ENCODE peak calls at places on chromosome 1, in nine cellular contexts. W is GM06990; L is A549; R is neuronal stem cell; O is cardiac fibroblast; E is adrenal gland; B is thoracic aorta; H is CD8-positive, alpha-beta T cell; X is K562. I is an unnamed sample.

GRCh38 chr1:91282695-91283420 is 121.8 kb downstream of the HFM1 start:
- DNase-seq in W (no peak), L (peak; percentile 43), R (peak; percentile 69), O (peak; percentile 88), E (peak; percentile 76), B (no peak), H (peak; percentile 35), X (peak; percentile 79), I (peak; percentile 90)

GRCh38 chr1:145916745-145917144 is 1.8 kb downstream of the PEX11B start:
- DNase-seq in W (no peak), L (no peak), R (no peak), O (no peak), E (no peak), B (no peak), H (no peak), X (peak; percentile 33), I (peak; percentile 13)

GRCh38 chr1:24108334-24109165 is 3.4 kb downstream of the MYOM3 start:
- DNase-seq in W (no peak), L (peak; percentile 63), R (no peak), O (peak; percentile 76), E (peak; percentile 51), B (no peak), H (no peak), X (peak; percentile 28), I (peak; percentile 54)

GRCh38 chr1:34850382-34850781 is 9.2 kb downstream of the SMIM12 start:
- DNase-seq in W (no peak), L (no peak), R (no peak), O (no peak), E (no peak), B (no peak), H (no peak), X (no peak), I (no peak)

GRCh38 chr1:51305371-51305823 is 25.0 kb downstream of the TTC39A start:
- DNase-seq in W (no peak), L (peak; percentile 20), R (no peak), O (no peak), E (no peak), B (no peak), H (no peak), X (no peak), I (no peak)

GRCh38 chr1:167499657-167500056 is 18.7 kb downstream of the CD247 start:
- DNase-seq in W (peak; percentile 52), L (no peak), R (no peak), O (no peak), E (no peak), B (no peak), H (no peak), X (no peak), I (no peak)

GRCh38 chr1:206020393-206021007 is 3.2 kb downstream of the CTSE start:
- DNase-seq in W (no peak), L (no peak), R (no peak), O (no peak), E (no peak), B (no peak), H (no peak), X (no peak), I (no peak)

GRCh38 chr1:41576206-41576605 is 91.7 kb upstream of the EDN2 start:
- DNase-seq in W (no peak), L (no peak), R (no peak), O (no peak), E (no peak), B (no peak), H (no peak), X (no peak), I (no peak)

GRCh38 chr1:41776896-41777431 is 141.8 kb downstream of the HIVEP3 start:
- DNase-seq in W (no peak), L (no peak), R (no peak), O (no peak), E (no peak), B (no peak), H (no peak), X (no peak), I (no peak)

GRCh38 chr1:110171134-110171733 is 20.9 kb downstream of the SLC6A17 start:
- DNase-seq in W (no peak), L (no peak), R (no peak), O (no peak), E (no peak), B (no peak), H (no peak), X (no peak), I (peak; percentile 40)

GRCh38 chr1:204032642-204033235 is 40.2 kb upstream of the SOX13 start:
- DNase-seq in W (no peak), L (no peak), R (no peak), O (no peak), E (no peak), B (no peak), H (no peak), X (no peak), I (no peak)

GRCh38 chr1:230232352-230232751 is 165.3 kb downstream of the GALNT2 start:
- DNase-seq in W (no peak), L (no peak), R (no peak), O (peak; percentile 57), E (no peak), B (no peak), H (no peak), X (no peak), I (peak; percentile 25)

GRCh38 chr1:36115931-36116330 is 9.1 kb downstream of the COL8A2 start:
- DNase-seq in W (no peak), L (no peak), R (no peak), O (peak; percentile 42), E (no peak), B (no peak), H (no peak), X (no peak), I (peak; percentile 73)

GRCh38 chr1:231171623-231172197 is 9.9 kb downstream of the TRIM67 start:
- DNase-seq in W (no peak), L (no peak), R (no peak), O (no peak), E (no peak), B (no peak), H (no peak), X (no peak), I (peak; percentile 71)

GRCh38 chr1:119653839-119654170 is 5.7 kb upstream of the ZNF697 start:
- DNase-seq in W (no peak), L (no peak), R (no peak), O (peak; percentile 75), E (no peak), B (no peak), H (no peak), X (no peak), I (peak; percentile 68)

GRCh38 chr1:12472798-12473551 is 145.0 kb downstream of the DHRS3 start:
- DNase-seq in W (peak; percentile 32), L (no peak), R (no peak), O (no peak), E (no peak), B (no peak), H (peak; percentile 72), X (peak; percentile 81), I (no peak)

GRCh38 chr1:205440121-205440475 is 15.7 kb downstream of the BLACAT1 start:
- DNase-seq in W (no peak), L (no peak), R (no peak), O (no peak), E (no peak), B (no peak), H (no peak), X (no peak), I (no peak)

GRCh38 chr1:150148834-150149489 is 754 bp upstream of the PLEKHO1 start:
- DNase-seq in W (no peak), L (no peak), R (no peak), O (no peak), E (no peak), B (no peak), H (no peak), X (no peak), I (peak; percentile 20)

GRCh38 chr1:33342041-33342723 is 21.3 kb upstream of the A3GALT2 start:
- DNase-seq in W (peak; percentile 31), L (peak; percentile 56), R (peak; percentile 77), O (peak; percentile 98), E (peak; percentile 60), B (no peak), H (no peak), X (no peak), I (peak; percentile 95)
- H3K4me3 ChIP-seq in W (no peak overlapping the region), L (peak overlapping the region; percentile 30), R (no peak overlapping the region), O (peak overlapping the region; percentile 11), E (no peak overlapping the region), B (peak overlapping the region; percentile 24), H (no peak overlapping the region), X (no peak overlapping the region), I (peak overlapping the region; percentile 61)

DNA sequence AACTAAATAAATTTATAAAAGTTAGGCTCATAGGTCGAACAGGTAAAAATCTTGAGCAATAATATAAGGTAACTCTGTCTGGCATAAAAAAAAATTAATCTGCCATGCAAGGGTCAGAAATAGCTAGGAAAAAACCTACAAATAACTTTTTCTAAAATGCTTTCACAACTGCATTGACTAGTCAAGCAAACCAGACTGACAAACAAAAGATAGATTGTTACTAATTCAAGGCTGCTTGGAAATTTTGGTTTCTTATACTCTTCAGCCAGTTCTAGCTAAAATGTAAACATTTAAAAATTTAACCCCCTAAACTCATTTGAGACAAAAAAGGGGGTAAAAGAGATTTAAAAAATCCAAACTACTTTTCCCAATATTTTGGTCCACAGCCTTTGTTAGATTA is 40.8 kb downstream of the S100A10 start:
- DNase-seq in W (no peak), L (no peak), R (no peak), O (no peak), E (no peak), B (no peak), H (no peak), X (no peak), I (no peak)
- H3K4me3 ChIP-seq in W (no peak overlapping the region), L (no peak overlapping the region), R (no peak overlapping the region), O (no peak overlapping the region), E (no peak overlapping the region), B (no peak overlapping the region), H (no peak overlapping the region), X (no peak overlapping the region), I (no peak overlapping the region)

GRCh38 chr1:164647211-164647610 is 88.2 kb downstream of the PBX1 start:
- DNase-seq in W (no peak), L (no peak), R (no peak), O (no peak), E (no peak), B (no peak), H (no peak), X (no peak), I (no peak)
- H3K4me3 ChIP-seq in W (no peak overlapping the region), L (no peak overlapping the region), R (no peak overlapping the region), O (no peak overlapping the region), E (no peak overlapping the region), B (no peak overlapping the region), H (no peak overlapping the region), X (no peak overlapping the region), I (no peak overlapping the region)

GRCh38 chr1:16075337-16076002 is 2.0 kb upstream of the FAM131C start:
- DNase-seq in W (no peak), L (no peak), R (no peak), O (peak; percentile 90), E (peak; percentile 88), B (peak; percentile 47), H (no peak), X (no peak), I (peak; percentile 66)

GRCh38 chr1:16074217-16074616 is 766 bp upstream of the FAM131C start:
- DNase-seq in W (no peak), L (no peak), R (no peak), O (no peak), E (no peak), B (no peak), H (no peak), X (no peak), I (no peak)

GRCh38 chr1:16072616-16073484 is 601 bp downstream of the FAM131C start:
- DNase-seq in W (no peak), L (peak; percentile 39), R (no peak), O (no peak), E (no peak), B (no peak), H (no peak), X (no peak), I (peak; percentile 30)

GRCh38 chr1:16072095-16072494 is 1.4 kb downstream of the FAM131C start:
- DNase-seq in W (no peak), L (no peak), R (no peak), O (no peak), E (no peak), B (no peak), H (no peak), X (no peak), I (no peak)

GRCh38 chr1:16073490-16074104 is at the start of gene FAM131C:
- DNase-seq in W (peak; percentile 48), L (peak; percentile 61), R (no peak), O (no peak), E (no peak), B (no peak), H (peak; percentile 30), X (no peak), I (peak; percentile 71)
- H3K4me3 ChIP-seq in W (peak within 1 kb of the TSS; percentile 28), L (peak within 1 kb of the TSS; percentile 90), R (peak within 1 kb of the TSS; percentile 31), O (peak within 1 kb of the TSS; percentile 34), E (no peak within 1 kb of the TSS), B (peak within 1 kb of the TSS; percentile 65), H (no peak within 1 kb of the TSS), X (peak within 1 kb of the TSS; percentile 41), I (no peak within 1 kb of the TSS)

I was measured in adipocyte.